ENCODE peak calls at places on chromosomes 7 and 10, in four cellular contexts. D, K, F and S are unnamed samples.

GRCh38 chr7:55133630-55134392 is 115.0 kb downstream of the EGFR start:
- DNase-seq in K (peak; percentile 80), F (peak; percentile 72), D (no peak), S (no peak)

GRCh38 chr7:46080595-46081159 is 159.6 kb upstream of the IGFBP3 start:
- DNase-seq in D (no peak), K (no peak), F (no peak), S (no peak)

GRCh38 chr7:12979181-12979580 is 291.7 kb downstream of the ARL4A start:
- DNase-seq in F (no peak), K (no peak), D (no peak), S (no peak)

GRCh38 chr7:36034020-36034419 is 119.0 kb upstream of the EEPD1 start:
- DNase-seq in D (no peak), K (no peak), F (peak; percentile 41), S (no peak)

GRCh38 chr10:5268743-5269142 is 72.1 kb downstream of the AKR1C4 start:
- DNase-seq in D (no peak), K (no peak), F (no peak), S (no peak)

GRCh38 chr7:96321670-96322372 is at the start of gene SLC25A13:
- DNase-seq in K (peak; percentile 94), D (peak; percentile 40), F (peak; percentile 97), S (peak; percentile 91)

GRCh38 chr10:61136151-61136550 is 192.2 kb upstream of the RHOBTB1 start:
- DNase-seq in D (no peak), K (no peak), F (no peak), S (no peak)

GRCh38 chr10:128062331-128062730 is 63.9 kb downstream of the MKI67 start:
- DNase-seq in K (no peak), F (no peak), D (no peak), S (no peak)

GRCh38 chr10:124092270-124093075 is 925 bp downstream of the CHST15 start:
- DNase-seq in K (peak; percentile 27), D (no peak), F (peak; percentile 62), S (no peak)

GRCh38 chr10:74977913-74978847 is 133.3 kb upstream of the SAMD8 start:
- DNase-seq in D (peak; percentile 86), K (no peak), F (no peak), S (no peak)

GRCh38 chr10:76882245-76882644 is 755.4 kb downstream of the KCNMA1 start:
- DNase-seq in D (peak; percentile 24), F (no peak), K (no peak), S (no peak)

GRCh38 chr7:128176696-128177095 is 64.4 kb upstream of the LEP start:
- DNase-seq in F (no peak), D (no peak), K (no peak), S (no peak)

GRCh38 chr7:69903410-69903809 is 305.1 kb downstream of the AUTS2 start:
- DNase-seq in F (no peak), K (no peak), D (no peak), S (no peak)

GRCh38 chr10:43058716-43059335 is 18.0 kb upstream of the RET start:
- DNase-seq in D (no peak), F (no peak), K (no peak), S (no peak)

GRCh38 chr7:137475966-137476365 is 132.4 kb upstream of the PTN start:
- DNase-seq in F (no peak), K (no peak), D (no peak), S (no peak)

GRCh38 chr10:88245974-88246511 is 337.1 kb downstream of the RNLS start:
- DNase-seq in F (no peak), K (peak; percentile 37), D (no peak), S (no peak)

GRCh38 chr10:74542077-74542476 is 284.3 kb upstream of the KAT6B start:
- DNase-seq in D (no peak), K (peak; percentile 37), F (no peak), S (no peak)

GRCh38 chr10:80186364-80187012 is 18.8 kb downstream of the ANXA11 start:
- DNase-seq in K (peak; percentile 71), D (no peak), F (no peak), S (no peak)

GRCh38 chr7:69632280-69632679 is 34.0 kb downstream of the AUTS2 start:
- DNase-seq in D (no peak), K (no peak), F (no peak), S (no peak)

GRCh38 chr7:1647961-1648631 is 22.0 kb upstream of the ELFN1 start:
- DNase-seq in F (no peak), D (no peak), K (peak; percentile 78), S (peak; percentile 92)

GRCh38 chr10:110392860-110393732 is 88.4 kb upstream of the SMNDC1 start:
- DNase-seq in K (no peak), D (no peak), F (no peak), S (no peak)

GRCh38 chr10:68566955-68567354 is 6.8 kb downstream of the TET1 start:
- DNase-seq in K (no peak), D (no peak), F (no peak), S (no peak)

GRCh38 chr10:77463499-77463898 is 174.1 kb downstream of the KCNMA1 start:
- DNase-seq in D (no peak), K (no peak), F (no peak), S (no peak)

GRCh38 chr10:5465976-5466450 is 33.4 kb downstream of the CALML5 start:
- DNase-seq in D (no peak), K (no peak), F (no peak), S (no peak)

GRCh38 chr7:29337628-29338116 is 143.1 kb downstream of the CHN2 start:
- DNase-seq in D (no peak), F (no peak), K (no peak), S (no peak)

GRCh38 chr10:8594176-8594575 is 539.7 kb downstream of the GATA3 start:
- DNase-seq in D (no peak), K (no peak), F (no peak), S (no peak)

GRCh38 chr10:8596929-8597472 is 542.5 kb downstream of the GATA3 start:
- DNase-seq in K (no peak), D (no peak), F (no peak), S (no peak)

GRCh38 chr10:8594711-8595110 is 540.2 kb downstream of the GATA3 start:
- DNase-seq in D (no peak), K (no peak), F (no peak), S (no peak)

GRCh38 chr10:8591619-8592018 is 537.1 kb downstream of the GATA3 start:
- DNase-seq in K (no peak), F (no peak), D (no peak), S (no peak)

DNA sequence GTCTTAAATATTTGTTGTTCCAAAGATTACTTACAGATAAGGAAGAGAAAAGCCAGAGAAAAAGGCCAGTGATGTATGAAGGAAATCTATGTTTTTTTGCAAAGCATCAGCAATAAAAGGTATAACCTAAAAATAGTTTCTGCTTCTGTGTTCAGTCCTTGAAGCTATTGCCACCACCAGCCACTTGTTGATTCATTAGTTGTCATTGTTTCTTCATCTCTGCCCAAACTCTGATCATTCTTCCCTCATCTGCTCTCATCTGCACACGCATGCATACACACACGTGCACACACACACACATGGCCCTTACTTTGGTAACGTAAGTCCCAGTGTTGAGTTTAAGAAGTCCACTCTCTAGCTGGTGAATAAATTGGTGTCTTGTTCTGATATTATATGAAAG is 540.7 kb downstream of the GATA3 start:
- DNase-seq in D (no peak), F (no peak), K (no peak), S (no peak)
- TF ChIP-seq POLR2A in D (no peak), F (no peak), K (no peak), S (no peak)

DNA sequence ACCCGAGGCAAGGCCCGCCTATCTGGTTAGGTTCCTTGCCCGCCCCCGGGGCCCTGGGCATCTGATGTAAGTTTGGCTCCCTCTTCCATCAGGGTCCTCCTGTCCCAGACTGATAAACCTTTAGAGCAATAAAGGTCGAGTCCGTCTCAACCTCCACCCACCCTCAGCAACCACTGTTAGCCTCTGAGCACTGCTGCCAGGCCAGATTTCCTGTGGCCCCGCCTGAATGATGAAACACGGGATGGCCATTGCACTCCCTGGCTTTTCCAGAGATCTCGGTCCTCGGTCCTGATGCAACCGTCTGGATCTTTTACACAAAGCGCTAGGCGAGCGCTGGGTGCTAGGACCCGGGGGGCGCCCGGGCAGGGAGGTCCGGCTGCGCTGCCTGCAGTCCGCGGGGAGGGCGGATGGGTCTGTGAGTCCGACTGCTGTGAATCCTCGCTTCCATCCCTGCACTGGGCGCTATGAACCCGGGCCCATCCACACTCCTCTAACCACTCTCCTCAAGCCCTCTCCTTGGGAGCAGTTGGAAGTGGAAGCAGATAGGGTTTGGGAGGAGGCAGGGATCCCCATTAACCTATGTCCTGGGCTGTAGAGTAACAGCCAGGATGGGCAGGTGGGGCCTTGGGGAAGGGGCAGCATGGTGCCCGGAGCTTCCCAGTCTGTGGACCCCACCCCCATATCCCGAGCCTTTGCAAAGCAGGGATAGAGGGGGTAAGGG is 875 bp upstream of the DDIT4 start:
- DNase-seq in F (peak; percentile 86), D (no peak), K (peak; percentile 98), S (peak; percentile 99)
- TF ChIP-seq POLR2A in F (peak; percentile 26), D (peak; percentile 65), K (peak; percentile 85), S (peak; percentile 9)

GRCh38 chr7:44639701-44640321 is 33.4 kb downstream of the OGDH start:
- DNase-seq in D (no peak), K (no peak), F (peak; percentile 64), S (no peak)
- TF ChIP-seq POLR2A in D (no peak), K (no peak), F (no peak), S (no peak)

GRCh38 chr10:102713483-102713813 is 749 bp downstream of the ARL3 start:
- DNase-seq in F (peak; percentile 97), D (no peak), K (no peak), S (no peak)
- TF ChIP-seq POLR2A in F (no peak), D (no peak), K (no peak), S (no peak)

GRCh38 chr10:3784510-3785250 is at the start of gene KLF6:
- DNase-seq in F (no peak), D (no peak), K (peak; percentile 61), S (peak; percentile 70)

GRCh38 chr10:3782456-3783312 is 2.3 kb downstream of the KLF6 start:
- DNase-seq in F (no peak), D (no peak), K (peak; percentile 86), S (peak; percentile 89)

GRCh38 chr10:3783313-3783689 is 1.7 kb downstream of the KLF6 start:
- DNase-seq in F (no peak), K (peak; percentile 64), D (peak; percentile 60), S (peak; percentile 70)

GRCh38 chr10:3785251-3785848 is 341 bp upstream of the KLF6 start:
- DNase-seq in F (peak; percentile 99), D (peak; percentile 90), K (peak; percentile 99), S (peak; percentile 98)

GRCh38 chr10:3783721-3784432 is 1.1 kb downstream of the KLF6 start:
- DNase-seq in K (peak; percentile 87), D (no peak), F (no peak), S (peak; percentile 64)
- TF ChIP-seq POLR2A in K (peak; percentile 55), D (no peak), F (no peak), S (no peak)

GRCh38 chr10:132395704-132396494 is 1.1 kb upstream of the PWWP2B start:
- DNase-seq in K (peak; percentile 81), F (no peak), D (no peak), S (peak; percentile 33)
- TF ChIP-seq POLR2A in K (peak; percentile 79), F (no peak), D (no peak), S (no peak)